ENCODE peak calls at places on chromosomes 7 and 10, in nine cellular contexts. One of them, this sample, is unnamed.

GRCh38 chr10:130637271-130637670 is 501.1 kb downstream of the GLRX3 start:
- DNase-seq in fibroblast of lung: no peak
- DNase-seq in hippocampal formation: no peak
- DNase-seq in memory B cell: no peak
- DNase-seq in D341Med: no peak
- DNase-seq in NB4: no peak
- DNase-seq in activated effector memory CD4-positive, alpha-beta T cell treated with Interleukin-2 at 50 U/mL for 16 hours: no peak
- DNase-seq in fibroblast of the aortic adventitia: no peak
- DNase-seq in occipital lobe: no peak
- DNase-seq in this sample: no peak

GRCh38 chr10:32374605-32375004 is 27.6 kb upstream of the EPC1 start:
- DNase-seq in memory B cell: no peak
- DNase-seq in activated effector memory CD4-positive, alpha-beta T cell treated with Interleukin-2 at 50 U/mL for 16 hours: no peak
- DNase-seq in D341Med: no peak
- DNase-seq in occipital lobe: no peak
- DNase-seq in fibroblast of lung: no peak
- DNase-seq in hippocampal formation: no peak
- DNase-seq in NB4: no peak
- DNase-seq in fibroblast of the aortic adventitia: peak
- DNase-seq in this sample: no peak

GRCh38 chr7:1968397-1969111 is 264.2 kb downstream of the MAD1L1 start:
- DNase-seq in occipital lobe: no peak
- DNase-seq in memory B cell: no peak
- DNase-seq in activated effector memory CD4-positive, alpha-beta T cell treated with Interleukin-2 at 50 U/mL for 16 hours: no peak
- DNase-seq in NB4: no peak
- DNase-seq in fibroblast of lung: no peak
- DNase-seq in hippocampal formation: no peak
- DNase-seq in fibroblast of the aortic adventitia: no peak
- DNase-seq in D341Med: no peak
- DNase-seq in this sample: no peak

GRCh38 chr10:110426294-110427153 is 71.2 kb upstream of the DUSP5 start:
- DNase-seq in D341Med: no peak
- DNase-seq in fibroblast of lung: peak
- DNase-seq in hippocampal formation: no peak
- DNase-seq in occipital lobe: no peak
- DNase-seq in NB4: peak
- DNase-seq in activated effector memory CD4-positive, alpha-beta T cell treated with Interleukin-2 at 50 U/mL for 16 hours: no peak
- DNase-seq in memory B cell: no peak
- DNase-seq in fibroblast of the aortic adventitia: peak
- DNase-seq in this sample: no peak

GRCh38 chr10:127797339-127797738 is 60.4 kb downstream of the FOXI2 start:
- DNase-seq in fibroblast of the aortic adventitia: no peak
- DNase-seq in hippocampal formation: no peak
- DNase-seq in occipital lobe: no peak
- DNase-seq in D341Med: peak
- DNase-seq in NB4: peak
- DNase-seq in memory B cell: no peak
- DNase-seq in fibroblast of lung: no peak
- DNase-seq in activated effector memory CD4-positive, alpha-beta T cell treated with Interleukin-2 at 50 U/mL for 16 hours: no peak
- DNase-seq in this sample: peak

GRCh38 chr10:44939691-44940401 is 19.8 kb upstream of the RASSF4 start:
- DNase-seq in occipital lobe: no peak
- DNase-seq in D341Med: no peak
- DNase-seq in memory B cell: no peak
- DNase-seq in hippocampal formation: no peak
- DNase-seq in fibroblast of the aortic adventitia: no peak
- DNase-seq in activated effector memory CD4-positive, alpha-beta T cell treated with Interleukin-2 at 50 U/mL for 16 hours: no peak
- DNase-seq in NB4: peak
- DNase-seq in fibroblast of lung: no peak
- DNase-seq in this sample: no peak

GRCh38 chr7:7911339-7911738 is 57.3 kb upstream of the GLCCI1 start:
- DNase-seq in NB4: peak
- DNase-seq in D341Med: no peak
- DNase-seq in occipital lobe: no peak
- DNase-seq in memory B cell: no peak
- DNase-seq in fibroblast of the aortic adventitia: peak
- DNase-seq in fibroblast of lung: peak
- DNase-seq in activated effector memory CD4-positive, alpha-beta T cell treated with Interleukin-2 at 50 U/mL for 16 hours: no peak
- DNase-seq in hippocampal formation: no peak
- DNase-seq in this sample: no peak

GRCh38 chr7:79923953-79924352 is 210.7 kb upstream of the GNAI1 start:
- DNase-seq in occipital lobe: no peak
- DNase-seq in activated effector memory CD4-positive, alpha-beta T cell treated with Interleukin-2 at 50 U/mL for 16 hours: no peak
- DNase-seq in memory B cell: no peak
- DNase-seq in hippocampal formation: no peak
- DNase-seq in fibroblast of lung: peak
- DNase-seq in fibroblast of the aortic adventitia: peak
- DNase-seq in NB4: no peak
- DNase-seq in D341Med: no peak
- DNase-seq in this sample: no peak

GRCh38 chr7:50481867-50482266 is 31.7 kb upstream of the FIGNL1 start:
- DNase-seq in occipital lobe: no peak
- DNase-seq in NB4: no peak
- DNase-seq in hippocampal formation: no peak
- DNase-seq in memory B cell: no peak
- DNase-seq in D341Med: no peak
- DNase-seq in fibroblast of the aortic adventitia: no peak
- DNase-seq in activated effector memory CD4-positive, alpha-beta T cell treated with Interleukin-2 at 50 U/mL for 16 hours: no peak
- DNase-seq in fibroblast of lung: no peak
- DNase-seq in this sample: no peak

GRCh38 chr7:105911961-105912575 is 35.7 kb upstream of the ATXN7L1 start:
- DNase-seq in occipital lobe: no peak
- DNase-seq in activated effector memory CD4-positive, alpha-beta T cell treated with Interleukin-2 at 50 U/mL for 16 hours: no peak
- DNase-seq in hippocampal formation: no peak
- DNase-seq in fibroblast of lung: peak
- DNase-seq in memory B cell: no peak
- DNase-seq in fibroblast of the aortic adventitia: peak
- DNase-seq in NB4: no peak
- DNase-seq in D341Med: no peak
- DNase-seq in this sample: no peak

GRCh38 chr7:651032-651728 is 75.3 kb upstream of the DNAAF5 start:
- DNase-seq in fibroblast of lung: no peak
- DNase-seq in fibroblast of the aortic adventitia: no peak
- DNase-seq in hippocampal formation: no peak
- DNase-seq in occipital lobe: no peak
- DNase-seq in activated effector memory CD4-positive, alpha-beta T cell treated with Interleukin-2 at 50 U/mL for 16 hours: no peak
- DNase-seq in NB4: no peak
- DNase-seq in memory B cell: no peak
- DNase-seq in D341Med: no peak
- DNase-seq in this sample: no peak

GRCh38 chr10:13241613-13242012 is 7.4 kb upstream of the UCMA start:
- DNase-seq in occipital lobe: no peak
- DNase-seq in hippocampal formation: no peak
- DNase-seq in NB4: no peak
- DNase-seq in activated effector memory CD4-positive, alpha-beta T cell treated with Interleukin-2 at 50 U/mL for 16 hours: no peak
- DNase-seq in fibroblast of lung: no peak
- DNase-seq in memory B cell: no peak
- DNase-seq in D341Med: no peak
- DNase-seq in fibroblast of the aortic adventitia: no peak
- DNase-seq in this sample: no peak

GRCh38 chr10:66148312-66148711 is 777.5 kb upstream of the LRRTM3 start:
- DNase-seq in NB4: no peak
- DNase-seq in D341Med: no peak
- DNase-seq in activated effector memory CD4-positive, alpha-beta T cell treated with Interleukin-2 at 50 U/mL for 16 hours: no peak
- DNase-seq in fibroblast of lung: no peak
- DNase-seq in fibroblast of the aortic adventitia: no peak
- DNase-seq in occipital lobe: no peak
- DNase-seq in hippocampal formation: no peak
- DNase-seq in memory B cell: no peak
- DNase-seq in this sample: no peak

GRCh38 chr10:122407375-122408125 is 33.0 kb downstream of the PLEKHA1 start:
- DNase-seq in hippocampal formation: peak
- DNase-seq in fibroblast of the aortic adventitia: no peak
- DNase-seq in fibroblast of lung: peak
- DNase-seq in activated effector memory CD4-positive, alpha-beta T cell treated with Interleukin-2 at 50 U/mL for 16 hours: no peak
- DNase-seq in NB4: no peak
- DNase-seq in occipital lobe: peak
- DNase-seq in memory B cell: no peak
- DNase-seq in D341Med: no peak
- DNase-seq in this sample: peak

GRCh38 chr7:45679516-45679915 is 105.3 kb downstream of the ADCY1 start:
- DNase-seq in memory B cell: no peak
- DNase-seq in fibroblast of lung: no peak
- DNase-seq in NB4: no peak
- DNase-seq in fibroblast of the aortic adventitia: no peak
- DNase-seq in occipital lobe: no peak
- DNase-seq in D341Med: no peak
- DNase-seq in hippocampal formation: no peak
- DNase-seq in activated effector memory CD4-positive, alpha-beta T cell treated with Interleukin-2 at 50 U/mL for 16 hours: no peak
- DNase-seq in this sample: no peak

GRCh38 chr7:158564648-158565005 is 23.0 kb downstream of the PTPRN2 start:
- DNase-seq in occipital lobe: no peak
- DNase-seq in memory B cell: no peak
- DNase-seq in fibroblast of lung: no peak
- DNase-seq in hippocampal formation: no peak
- DNase-seq in fibroblast of the aortic adventitia: no peak
- DNase-seq in D341Med: no peak
- DNase-seq in NB4: no peak
- DNase-seq in activated effector memory CD4-positive, alpha-beta T cell treated with Interleukin-2 at 50 U/mL for 16 hours: no peak
- DNase-seq in this sample: no peak

GRCh38 chr7:29194594-29195417 is at the start of gene CHN2:
- DNase-seq in activated effector memory CD4-positive, alpha-beta T cell treated with Interleukin-2 at 50 U/mL for 16 hours: peak
- DNase-seq in NB4: no peak
- DNase-seq in hippocampal formation: peak
- DNase-seq in fibroblast of lung: peak
- DNase-seq in occipital lobe: no peak
- DNase-seq in D341Med: peak
- DNase-seq in memory B cell: peak
- DNase-seq in fibroblast of the aortic adventitia: peak
- DNase-seq in this sample: peak

This sample was measured in putamen.